ENCODE peak calls at places on chromosomes 13 and 19, in nine cellular contexts. One of them, this sample, is unnamed.
A peak's percentile ranks its signal among the peaks of the same experiment; 100 is the strongest.

GRCh38 chr13:98384739-98385138 is 192.2 kb downstream of the STK24 start:
- DNase-seq in IMR-90: peak; percentile 63
- DNase-seq in osteoblast: peak; percentile 83
- DNase-seq in A549: no peak
- DNase-seq in astrocyte: peak; percentile 69
- DNase-seq in GM23338: no peak
- DNase-seq in mesendoderm: no peak
- DNase-seq in neural progenitor cell: no peak
- DNase-seq in PC-9: no peak
- DNase-seq in this sample: peak; percentile 56

GRCh38 chr19:42293966-42294365 is 8.0 kb upstream of the PRR19 start:
- DNase-seq in IMR-90: no peak
- DNase-seq in osteoblast: no peak
- DNase-seq in A549: no peak
- DNase-seq in astrocyte: no peak
- DNase-seq in GM23338: no peak
- DNase-seq in mesendoderm: no peak
- DNase-seq in neural progenitor cell: no peak
- DNase-seq in PC-9: no peak
- DNase-seq in this sample: no peak

GRCh38 chr13:67069117-67069767 is 160.9 kb downstream of the PCDH9 start:
- DNase-seq in IMR-90: peak; percentile 22
- DNase-seq in osteoblast: no peak
- DNase-seq in A549: peak; percentile 69
- DNase-seq in astrocyte: no peak
- DNase-seq in GM23338: peak; percentile 31
- DNase-seq in mesendoderm: peak; percentile 61
- DNase-seq in neural progenitor cell: peak; percentile 68
- DNase-seq in PC-9: no peak
- DNase-seq in this sample: no peak

GRCh38 chr13:99970761-99971575 is 599 bp downstream of the ZIC5 start:
- DNase-seq in IMR-90: no peak
- DNase-seq in osteoblast: peak; percentile 88
- DNase-seq in A549: peak; percentile 61
- DNase-seq in astrocyte: no peak
- DNase-seq in GM23338: peak; percentile 69
- DNase-seq in mesendoderm: peak; percentile 76
- DNase-seq in neural progenitor cell: peak; percentile 87
- DNase-seq in PC-9: no peak
- DNase-seq in this sample: peak; percentile 28

GRCh38 chr13:31761951-31762350 is 22.6 kb downstream of the RXFP2 start:
- DNase-seq in IMR-90: peak; percentile 71
- DNase-seq in osteoblast: no peak
- DNase-seq in A549: no peak
- DNase-seq in astrocyte: peak; percentile 45
- DNase-seq in GM23338: no peak
- DNase-seq in mesendoderm: no peak
- DNase-seq in neural progenitor cell: no peak
- DNase-seq in PC-9: no peak
- DNase-seq in this sample: peak; percentile 69

GRCh38 chr13:23628250-23628649 is 58.0 kb downstream of the TNFRSF19 start:
- DNase-seq in IMR-90: no peak
- DNase-seq in osteoblast: no peak
- DNase-seq in A549: no peak
- DNase-seq in astrocyte: no peak
- DNase-seq in GM23338: peak; percentile 37
- DNase-seq in mesendoderm: no peak
- DNase-seq in neural progenitor cell: no peak
- DNase-seq in PC-9: no peak
- DNase-seq in this sample: no peak

GRCh38 chr13:29162638-29163037 is 342.5 kb downstream of the MTUS2 start:
- DNase-seq in IMR-90: no peak
- DNase-seq in osteoblast: no peak
- DNase-seq in A549: peak; percentile 30
- DNase-seq in astrocyte: peak; percentile 14
- DNase-seq in GM23338: no peak
- DNase-seq in mesendoderm: peak; percentile 79
- DNase-seq in neural progenitor cell: no peak
- DNase-seq in PC-9: no peak
- DNase-seq in this sample: peak; percentile 56

GRCh38 chr13:53301449-53301848 is 272.8 kb downstream of the OLFM4 start:
- DNase-seq in IMR-90: no peak
- DNase-seq in osteoblast: no peak
- DNase-seq in A549: no peak
- DNase-seq in astrocyte: no peak
- DNase-seq in GM23338: no peak
- DNase-seq in mesendoderm: peak; percentile 64
- DNase-seq in neural progenitor cell: no peak
- DNase-seq in PC-9: no peak
- DNase-seq in this sample: no peak

GRCh38 chr19:40576181-40576584 is 490 bp upstream of the SHKBP1 start:
- DNase-seq in IMR-90: no peak
- DNase-seq in osteoblast: no peak
- DNase-seq in A549: no peak
- DNase-seq in astrocyte: no peak
- DNase-seq in GM23338: peak; percentile 67
- DNase-seq in mesendoderm: peak; percentile 74
- DNase-seq in neural progenitor cell: peak; percentile 36
- DNase-seq in PC-9: no peak
- DNase-seq in this sample: no peak

GRCh38 chr19:53881482-53882390 is at the start of gene PRKCG:
- DNase-seq in IMR-90: no peak
- DNase-seq in osteoblast: peak; percentile 85
- DNase-seq in A549: peak; percentile 75
- DNase-seq in astrocyte: no peak
- DNase-seq in GM23338: peak; percentile 90
- DNase-seq in mesendoderm: peak; percentile 69
- DNase-seq in neural progenitor cell: peak; percentile 87
- DNase-seq in PC-9: peak; percentile 72
- DNase-seq in this sample: peak; percentile 45

GRCh38 chr13:40570930-40571329 is 95.5 kb downstream of the FOXO1 start:
- DNase-seq in IMR-90: no peak
- DNase-seq in osteoblast: no peak
- DNase-seq in A549: no peak
- DNase-seq in astrocyte: no peak
- DNase-seq in GM23338: no peak
- DNase-seq in mesendoderm: no peak
- DNase-seq in neural progenitor cell: no peak
- DNase-seq in PC-9: no peak
- DNase-seq in this sample: no peak

GRCh38 chr19:12995596-12996541 is 594 bp downstream of the NFIX start:
- DNase-seq in IMR-90: peak; percentile 30
- DNase-seq in osteoblast: peak; percentile 97
- DNase-seq in A549: no peak
- DNase-seq in astrocyte: no peak
- DNase-seq in GM23338: no peak
- DNase-seq in mesendoderm: no peak
- DNase-seq in neural progenitor cell: no peak
- DNase-seq in PC-9: no peak
- DNase-seq in this sample: peak; percentile 59

GRCh38 chr13:106122234-106122633 is 413.2 kb downstream of the EFNB2 start:
- DNase-seq in IMR-90: no peak
- DNase-seq in osteoblast: no peak
- DNase-seq in A549: no peak
- DNase-seq in astrocyte: no peak
- DNase-seq in GM23338: no peak
- DNase-seq in mesendoderm: no peak
- DNase-seq in neural progenitor cell: no peak
- DNase-seq in PC-9: no peak
- DNase-seq in this sample: no peak
- H3K4me2 ChIP-seq in IMR-90: no peak overlapping the region
- H3K4me2 ChIP-seq in osteoblast: no peak overlapping the region
- H3K4me2 ChIP-seq in A549: no peak overlapping the region
- H3K4me2 ChIP-seq in astrocyte: no peak overlapping the region
- H3K4me2 ChIP-seq in GM23338: no peak overlapping the region
- H3K4me2 ChIP-seq in mesendoderm: no peak overlapping the region
- H3K4me2 ChIP-seq in neural progenitor cell: no peak overlapping the region
- H3K4me2 ChIP-seq in PC-9: no peak overlapping the region
- H3K4me2 ChIP-seq in this sample: no peak overlapping the region

GRCh38 chr19:14375582-14376291 is 5.5 kb upstream of the ADGRE5 start:
- DNase-seq in IMR-90: peak; percentile 22
- DNase-seq in osteoblast: peak; percentile 87
- DNase-seq in A549: no peak
- DNase-seq in astrocyte: no peak
- DNase-seq in GM23338: peak; percentile 38
- DNase-seq in mesendoderm: no peak
- DNase-seq in neural progenitor cell: no peak
- DNase-seq in PC-9: no peak
- DNase-seq in this sample: peak; percentile 33
- H3K4me2 ChIP-seq in IMR-90: no peak overlapping the region
- H3K4me2 ChIP-seq in osteoblast: no peak overlapping the region
- H3K4me2 ChIP-seq in A549: no peak overlapping the region
- H3K4me2 ChIP-seq in astrocyte: no peak overlapping the region
- H3K4me2 ChIP-seq in GM23338: no peak overlapping the region
- H3K4me2 ChIP-seq in mesendoderm: no peak overlapping the region
- H3K4me2 ChIP-seq in neural progenitor cell: no peak overlapping the region
- H3K4me2 ChIP-seq in PC-9: no peak overlapping the region
- H3K4me2 ChIP-seq in this sample: no peak overlapping the region

GRCh38 chr19:48113190-48113917 is 2.7 kb upstream of the PLA2G4C start:
- DNase-seq in IMR-90: peak; percentile 18
- DNase-seq in osteoblast: peak; percentile 69
- DNase-seq in A549: peak; percentile 31
- DNase-seq in astrocyte: no peak
- DNase-seq in GM23338: no peak
- DNase-seq in mesendoderm: no peak
- DNase-seq in neural progenitor cell: no peak
- DNase-seq in PC-9: no peak
- DNase-seq in this sample: no peak

GRCh38 chr19:48108997-48109782 is 1.4 kb downstream of the PLA2G4C start:
- DNase-seq in IMR-90: no peak
- DNase-seq in osteoblast: no peak
- DNase-seq in A549: no peak
- DNase-seq in astrocyte: no peak
- DNase-seq in GM23338: no peak
- DNase-seq in mesendoderm: no peak
- DNase-seq in neural progenitor cell: no peak
- DNase-seq in PC-9: no peak
- DNase-seq in this sample: no peak

GRCh38 chr19:48110350-48110966 is at the start of gene PLA2G4C:
- DNase-seq in IMR-90: peak; percentile 95
- DNase-seq in osteoblast: peak; percentile 99
- DNase-seq in A549: peak; percentile 94
- DNase-seq in astrocyte: peak; percentile 80
- DNase-seq in GM23338: peak; percentile 97
- DNase-seq in mesendoderm: peak; percentile 92
- DNase-seq in neural progenitor cell: peak; percentile 97
- DNase-seq in PC-9: peak; percentile 70
- DNase-seq in this sample: peak; percentile 97

DNA sequence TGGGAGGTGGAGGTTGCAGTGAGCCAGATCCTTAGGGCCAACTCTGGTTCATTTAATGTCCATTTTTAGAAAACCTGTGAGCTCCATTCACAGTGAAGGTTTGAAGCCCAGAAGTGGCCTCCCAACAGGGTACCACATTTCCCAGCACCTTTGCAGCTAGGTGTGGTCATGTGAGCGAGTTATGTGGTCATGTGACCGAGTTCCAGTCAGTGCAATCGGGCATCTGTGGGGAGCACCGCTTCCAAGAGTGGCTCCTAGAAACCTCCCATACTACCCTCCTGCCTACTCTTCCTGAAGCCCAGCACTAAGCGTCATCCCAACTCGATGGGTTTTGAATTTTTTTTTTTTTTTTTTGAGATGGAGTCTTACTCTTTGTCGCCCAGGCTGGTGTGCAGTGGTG is 663 bp upstream of the PLA2G4C start:
- DNase-seq in IMR-90: no peak
- DNase-seq in osteoblast: no peak
- DNase-seq in A549: no peak
- DNase-seq in astrocyte: no peak
- DNase-seq in GM23338: peak; percentile 45
- DNase-seq in mesendoderm: no peak
- DNase-seq in neural progenitor cell: no peak
- DNase-seq in PC-9: no peak
- DNase-seq in this sample: no peak
- H3K4me2 ChIP-seq in IMR-90: no peak overlapping the region
- H3K4me2 ChIP-seq in osteoblast: peak overlapping the region; percentile 86
- H3K4me2 ChIP-seq in A549: peak overlapping the region; percentile 77
- H3K4me2 ChIP-seq in astrocyte: peak overlapping the region; percentile 92
- H3K4me2 ChIP-seq in GM23338: peak overlapping the region; percentile 91
- H3K4me2 ChIP-seq in mesendoderm: no peak overlapping the region
- H3K4me2 ChIP-seq in neural progenitor cell: no peak overlapping the region
- H3K4me2 ChIP-seq in PC-9: peak overlapping the region; percentile 85
- H3K4me2 ChIP-seq in this sample: peak overlapping the region; percentile 97

GRCh38 chr19:19064098-19064722 is 416 bp downstream of the SLC25A42 start:
- DNase-seq in IMR-90: no peak
- DNase-seq in osteoblast: no peak
- DNase-seq in A549: peak; percentile 19
- DNase-seq in astrocyte: no peak
- DNase-seq in GM23338: no peak
- DNase-seq in mesendoderm: no peak
- DNase-seq in neural progenitor cell: no peak
- DNase-seq in PC-9: no peak
- DNase-seq in this sample: no peak

GRCh38 chr19:19068659-19069509 is 5.1 kb downstream of the SLC25A42 start:
- DNase-seq in IMR-90: no peak
- DNase-seq in osteoblast: peak; percentile 32
- DNase-seq in A549: no peak
- DNase-seq in astrocyte: no peak
- DNase-seq in GM23338: no peak
- DNase-seq in mesendoderm: no peak
- DNase-seq in neural progenitor cell: no peak
- DNase-seq in PC-9: no peak
- DNase-seq in this sample: no peak

GRCh38 chr19:19063183-19064097 is at the start of gene SLC25A42:
- DNase-seq in IMR-90: peak; percentile 99
- DNase-seq in osteoblast: peak; percentile 100
- DNase-seq in A549: peak; percentile 97
- DNase-seq in astrocyte: peak; percentile 99
- DNase-seq in GM23338: peak; percentile 99
- DNase-seq in mesendoderm: peak; percentile 99
- DNase-seq in neural progenitor cell: peak; percentile 99
- DNase-seq in PC-9: peak; percentile 99
- DNase-seq in this sample: peak; percentile 99

GRCh38 chr19:19064811-19065745 is 1.3 kb downstream of the SLC25A42 start:
- DNase-seq in IMR-90: no peak
- DNase-seq in osteoblast: peak; percentile 90
- DNase-seq in A549: no peak
- DNase-seq in astrocyte: no peak
- DNase-seq in GM23338: peak; percentile 34
- DNase-seq in mesendoderm: no peak
- DNase-seq in neural progenitor cell: no peak
- DNase-seq in PC-9: no peak
- DNase-seq in this sample: peak; percentile 42

DNA sequence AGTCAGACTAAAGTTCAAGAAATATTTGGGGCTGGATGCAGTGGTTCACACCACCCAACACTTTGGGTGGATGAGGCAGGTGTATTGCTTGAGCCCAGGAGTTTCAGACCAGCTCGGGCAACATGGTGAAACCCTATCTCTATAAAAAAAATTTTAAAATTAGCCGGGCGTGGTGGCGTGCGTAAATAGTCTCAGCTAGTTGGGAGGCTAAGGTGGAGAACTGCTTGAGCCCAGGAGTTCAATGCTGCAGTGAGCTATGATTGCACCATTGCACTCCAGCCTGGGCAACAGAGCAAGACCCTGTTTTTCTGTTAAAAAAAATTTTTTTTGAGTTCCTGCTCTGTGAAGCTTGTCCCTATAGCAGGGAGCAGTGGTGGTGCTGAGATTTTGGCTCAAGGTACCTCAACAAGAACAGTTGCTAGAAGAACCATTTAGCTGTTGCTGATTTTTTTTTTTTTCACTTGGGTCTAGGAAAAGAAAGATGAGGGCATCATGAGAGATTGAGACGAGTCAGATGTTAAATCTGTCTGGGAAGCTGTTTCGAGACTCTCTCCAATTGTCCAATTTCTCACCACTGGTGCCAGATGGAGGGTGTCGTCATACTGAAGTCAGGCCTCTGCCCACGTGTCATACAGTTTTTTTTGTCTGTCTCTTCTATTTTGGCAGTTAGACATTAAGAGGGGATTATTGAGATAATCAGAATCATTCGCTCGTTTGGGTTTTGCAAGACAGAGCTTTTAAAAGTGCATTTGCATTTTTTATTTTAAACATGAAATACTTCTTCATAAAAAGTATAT is 3.7 kb downstream of the SLC25A42 start:
- DNase-seq in IMR-90: no peak
- DNase-seq in osteoblast: peak; percentile 62
- DNase-seq in A549: no peak
- DNase-seq in astrocyte: no peak
- DNase-seq in GM23338: no peak
- DNase-seq in mesendoderm: no peak
- DNase-seq in neural progenitor cell: no peak
- DNase-seq in PC-9: no peak
- DNase-seq in this sample: peak; percentile 68
- H3K4me2 ChIP-seq in IMR-90: no peak overlapping the region
- H3K4me2 ChIP-seq in osteoblast: no peak overlapping the region
- H3K4me2 ChIP-seq in A549: no peak overlapping the region
- H3K4me2 ChIP-seq in astrocyte: no peak overlapping the region
- H3K4me2 ChIP-seq in GM23338: no peak overlapping the region
- H3K4me2 ChIP-seq in mesendoderm: no peak overlapping the region
- H3K4me2 ChIP-seq in neural progenitor cell: no peak overlapping the region
- H3K4me2 ChIP-seq in PC-9: no peak overlapping the region
- H3K4me2 ChIP-seq in this sample: no peak overlapping the region